ENCODE peak calls at places on chromosomes 12 and 14, in six cellular contexts. Q is COR-L47; B is CD4-positive, alpha-beta T cell; Y is nephron progenitor cell; I is astrocyte of the cerebellum; H is NCI-H1436. V is an unnamed sample.
A peak's percentile ranks its signal among the peaks of the same experiment; 100 is the strongest.

GRCh38 chr14:93219103-93219726 is 12.2 kb downstream of the UBR7 start:
- DNase-seq in Q (peak; percentile 77), B (no peak), Y (peak; percentile 27), I (peak; percentile 51), H (peak; percentile 31), V (no peak)

GRCh38 chr12:104565606-104566243 is 109.0 kb downstream of the CHST11 start:
- DNase-seq in Q (peak; percentile 45), B (no peak), Y (no peak), I (no peak), H (no peak), V (no peak)

GRCh38 chr12:31591308-31591901 is 469 bp upstream of the DENND5B start:
- DNase-seq in Q (no peak), B (no peak), Y (peak; percentile 27), I (no peak), H (no peak), V (no peak)

GRCh38 chr12:4273651-4274395 is at the start of gene CCND2:
- DNase-seq in Q (no peak), B (peak; percentile 69), Y (peak; percentile 82), I (no peak), H (no peak), V (no peak)

GRCh38 chr12:103854372-103854973 is 13.4 kb upstream of the NT5DC3 start:
- DNase-seq in Q (no peak), B (no peak), Y (no peak), I (no peak), H (no peak), V (no peak)

GRCh38 chr12:22626429-22626828 is 1.5 kb downstream of the ETNK1 start:
- DNase-seq in Q (no peak), B (no peak), Y (no peak), I (peak; percentile 9), H (peak; percentile 5), V (no peak)

GRCh38 chr14:60532442-60532841 is 23.5 kb downstream of the SIX6 start:
- DNase-seq in Q (no peak), B (no peak), Y (no peak), I (no peak), H (no peak), V (no peak)

GRCh38 chr12:46371718-46372130 is 849 bp downstream of the SLC38A2 start:
- DNase-seq in Q (peak; percentile 58), B (peak; percentile 63), Y (peak; percentile 55), I (no peak), H (peak; percentile 41), V (no peak)